ENCODE peak calls at places on chromosomes 2 and 18, in four cellular contexts. P, H, B and M are unnamed samples.
A peak's percentile ranks its signal among the peaks of the same experiment; 100 is the strongest.

GRCh38 chr2:1162768-1163584 is 212.3 kb downstream of the SNTG2 start:
- DNase-seq in P (no peak), H (no peak), B (no peak), M (no peak)

GRCh38 chr18:77065221-77065981 is 67.2 kb downstream of the MBP start:
- DNase-seq in B (peak; percentile 87), P (peak; percentile 94), H (no peak), M (peak; percentile 63)

GRCh38 chr2:172614932-172615331 is 59.0 kb downstream of the PDK1 start:
- DNase-seq in B (no peak), H (no peak), P (no peak), M (no peak)

GRCh38 chr2:234377761-234378341 is 119.0 kb downstream of the ARL4C start:
- DNase-seq in H (no peak), B (no peak), P (peak; percentile 73), M (no peak)

GRCh38 chr18:12391487-12392136 is 14.6 kb upstream of the AFG3L2 start:
- DNase-seq in H (no peak), B (no peak), P (peak; percentile 93), M (no peak)

GRCh38 chr2:26961603-26962184 is 8.7 kb upstream of the MAPRE3 start:
- DNase-seq in B (peak; percentile 38), H (peak; percentile 76), P (peak; percentile 89), M (peak; percentile 50)

GRCh38 chr2:175004980-175005832 is at the start of gene CHN1:
- DNase-seq in P (peak; percentile 89), B (no peak), H (peak; percentile 49), M (peak; percentile 56)

GRCh38 chr2:109333414-109334194 is 204.6 kb downstream of the SH3RF3 start:
- DNase-seq in P (peak; percentile 40), H (no peak), B (no peak), M (no peak)

GRCh38 chr18:57846258-57846657 is 43.1 kb upstream of the ATP8B1 start:
- DNase-seq in B (no peak), P (peak; percentile 71), H (no peak), M (no peak)

GRCh38 chr2:197281421-197281820 is 29.2 kb downstream of the ANKRD44 start:
- DNase-seq in H (no peak), P (no peak), B (no peak), M (no peak)

DNA sequence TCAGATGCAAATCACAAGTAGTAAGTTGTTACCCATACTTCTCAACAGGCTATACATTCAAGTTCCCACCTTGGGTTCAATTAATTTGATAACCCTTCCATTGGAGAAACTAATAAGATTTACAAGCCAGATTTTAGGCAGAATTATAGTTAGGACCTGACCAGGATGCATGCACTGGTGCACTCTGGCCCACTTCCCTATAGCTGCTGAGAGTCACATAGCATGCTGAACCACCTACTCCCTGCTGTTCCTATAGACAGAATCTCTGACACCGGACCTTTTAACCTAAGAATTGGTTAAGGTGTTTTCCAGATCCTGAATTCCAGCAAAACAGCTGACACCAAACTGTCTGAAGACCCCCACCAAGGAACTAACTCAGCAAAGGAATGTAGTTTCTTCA is 26.2 kb downstream of the FAM210A start:
- DNase-seq in B (no peak), H (no peak), P (no peak), M (no peak)
- H3K9me3 ChIP-seq in B (peaks cover 45% of the 10 kb centered on the region), H (no peaks in the 10 kb centered on the region), P (peaks cover 17% of the 10 kb centered on the region), M (no peaks in the 10 kb centered on the region)

GRCh38 chr2:14342313-14342712 is 290.2 kb upstream of the LRATD1 start:
- DNase-seq in H (no peak), P (no peak), B (no peak), M (no peak)
- H3K9me3 ChIP-seq in H (no peaks in the 10 kb centered on the region), P (no peaks in the 10 kb centered on the region), B (no peaks in the 10 kb centered on the region), M (no peaks in the 10 kb centered on the region)

GRCh38 chr2:128457006-128457604 is 138.4 kb upstream of the HS6ST1 start:
- DNase-seq in H (no peak), P (no peak), B (no peak), M (no peak)

GRCh38 chr2:128458438-128458837 is 139.8 kb upstream of the HS6ST1 start:
- DNase-seq in P (peak; percentile 50), H (no peak), B (no peak), M (no peak)

GRCh38 chr2:128455710-128456050 is 137.0 kb upstream of the HS6ST1 start:
- DNase-seq in B (no peak), P (no peak), H (no peak), M (no peak)

GRCh38 chr2:128456281-128456680 is 137.6 kb upstream of the HS6ST1 start:
- DNase-seq in P (no peak), B (no peak), H (no peak), M (no peak)

DNA sequence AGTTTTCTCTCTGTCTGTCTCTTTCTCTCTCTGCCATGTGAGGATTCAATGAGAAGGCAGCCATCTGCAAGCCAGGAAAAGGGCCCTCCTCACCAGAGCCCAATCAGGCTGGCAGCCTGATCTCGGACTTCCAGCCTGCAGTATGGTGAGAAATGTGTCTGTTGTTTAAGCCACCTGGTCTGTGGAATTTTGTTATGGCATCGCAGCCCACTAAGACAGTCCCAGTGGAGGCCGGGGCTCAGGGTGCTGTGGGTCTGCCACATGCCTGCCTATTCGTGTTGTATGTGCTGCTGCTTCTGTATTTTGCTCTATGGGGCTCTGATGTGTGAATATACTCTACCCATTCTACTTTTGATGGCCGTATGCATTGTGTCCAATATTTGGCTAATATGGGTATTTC is 139.0 kb upstream of the HS6ST1 start:
- DNase-seq in H (no peak), P (no peak), B (no peak), M (no peak)
- H3K9me3 ChIP-seq in H (no peaks in the 10 kb centered on the region), P (peaks cover 12% of the 10 kb centered on the region), B (no peaks in the 10 kb centered on the region), M (no peaks in the 10 kb centered on the region)

DNA sequence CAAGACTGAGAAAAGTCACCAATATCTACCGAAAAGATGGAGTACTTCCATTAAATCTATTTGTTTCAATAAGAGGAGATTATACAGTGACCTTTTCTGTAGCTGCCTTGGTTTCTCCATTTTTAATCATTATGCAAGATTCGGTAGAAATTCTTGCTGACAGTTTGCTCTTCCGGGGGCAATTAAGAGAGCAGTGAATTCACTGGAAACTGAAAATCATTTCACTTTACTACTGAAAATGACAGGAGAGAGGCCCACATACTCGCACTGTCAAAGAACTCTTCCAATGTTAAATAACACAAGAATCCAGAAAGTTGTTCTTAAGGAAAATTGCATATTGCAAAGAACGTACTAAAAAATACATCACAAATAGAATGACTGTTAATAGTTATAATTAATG is 699.3 kb downstream of the CBLN2 start:
- DNase-seq in B (no peak), P (no peak), H (no peak), M (no peak)
- H3K9me3 ChIP-seq in B (no peaks in the 10 kb centered on the region), P (peaks cover 8% of the 10 kb centered on the region), H (no peaks in the 10 kb centered on the region), M (no peaks in the 10 kb centered on the region)

GRCh38 chr2:184921676-184922075 is 323.3 kb downstream of the ZNF804A start:
- DNase-seq in B (no peak), H (no peak), P (no peak), M (no peak)

GRCh38 chr2:184923751-184924150 is 325.4 kb downstream of the ZNF804A start:
- DNase-seq in H (no peak), B (no peak), P (no peak), M (no peak)

GRCh38 chr2:184927040-184927439 is 328.7 kb downstream of the ZNF804A start:
- DNase-seq in H (no peak), B (no peak), P (no peak), M (no peak)
- H3K9me3 ChIP-seq in H (no peaks in the 10 kb centered on the region), B (no peaks in the 10 kb centered on the region), P (peaks cover 15% of the 10 kb centered on the region), M (no peaks in the 10 kb centered on the region)

GRCh38 chr18:79694895-79695213 is 15.3 kb downstream of the CTDP1 start:
- DNase-seq in H (no peak), P (no peak), B (no peak), M (no peak)

GRCh38 chr18:79695269-79695668 is 15.7 kb downstream of the CTDP1 start:
- DNase-seq in H (no peak), B (no peak), P (no peak), M (no peak)

GRCh38 chr18:79697178-79697577 is 17.6 kb downstream of the CTDP1 start:
- DNase-seq in H (no peak), B (no peak), P (no peak), M (no peak)

GRCh38 chr18:79697976-79698375 is 18.4 kb downstream of the CTDP1 start:
- DNase-seq in B (no peak), P (no peak), H (no peak), M (no peak)

GRCh38 chr18:79695856-79696850 is 16.6 kb downstream of the CTDP1 start:
- DNase-seq in H (no peak), P (no peak), B (no peak), M (no peak)
- H3K9me3 ChIP-seq in H (no peaks in the 10 kb centered on the region), P (no peaks in the 10 kb centered on the region), B (no peaks in the 10 kb centered on the region), M (no peaks in the 10 kb centered on the region)

GRCh38 chr2:127796389-127796788 is 14.6 kb downstream of the WDR33 start:
- DNase-seq in P (no peak), H (no peak), B (peak; percentile 17), M (no peak)
- H3K9me3 ChIP-seq in P (no peaks in the 10 kb centered on the region), H (no peaks in the 10 kb centered on the region), B (no peaks in the 10 kb centered on the region), M (no peaks in the 10 kb centered on the region)